ENCODE peak calls at places on chromosomes 7 and 10, in ten cellular contexts. One of them, this sample, is unnamed.

GRCh38 chr7:144035385-144035784 is 13.4 kb upstream of the OR2A5 start:
- DNase-seq in NCI-H187: no peak
- DNase-seq in bronchial epithelial cell: peak; percentile 32
- DNase-seq in occipital lobe: no peak
- DNase-seq in H7: no peak
- DNase-seq in DMS153: no peak
- DNase-seq in CD8-positive, alpha-beta T cell: no peak
- DNase-seq in stromal cell of bone marrow: no peak
- DNase-seq in ovary: no peak
- DNase-seq in AG10803: no peak
- DNase-seq in this sample: no peak

GRCh38 chr7:24477807-24478655 is 95.2 kb upstream of the PALS2 start:
- DNase-seq in stromal cell of bone marrow: peak; percentile 93
- DNase-seq in ovary: no peak
- DNase-seq in bronchial epithelial cell: peak; percentile 71
- DNase-seq in CD8-positive, alpha-beta T cell: no peak
- DNase-seq in DMS153: peak; percentile 76
- DNase-seq in NCI-H187: peak; percentile 21
- DNase-seq in occipital lobe: no peak
- DNase-seq in AG10803: peak; percentile 70
- DNase-seq in H7: peak; percentile 34
- DNase-seq in this sample: no peak

GRCh38 chr7:46452781-46453180 is 531.7 kb upstream of the IGFBP3 start:
- DNase-seq in stromal cell of bone marrow: no peak
- DNase-seq in ovary: no peak
- DNase-seq in DMS153: no peak
- DNase-seq in H7: no peak
- DNase-seq in bronchial epithelial cell: no peak
- DNase-seq in AG10803: peak; percentile 36
- DNase-seq in occipital lobe: no peak
- DNase-seq in CD8-positive, alpha-beta T cell: no peak
- DNase-seq in NCI-H187: no peak
- DNase-seq in this sample: no peak

GRCh38 chr10:127886371-127887051 is 6.2 kb downstream of the CLRN3 start:
- DNase-seq in DMS153: no peak
- DNase-seq in occipital lobe: no peak
- DNase-seq in H7: no peak
- DNase-seq in AG10803: no peak
- DNase-seq in NCI-H187: no peak
- DNase-seq in stromal cell of bone marrow: no peak
- DNase-seq in ovary: no peak
- DNase-seq in CD8-positive, alpha-beta T cell: no peak
- DNase-seq in bronchial epithelial cell: no peak
- DNase-seq in this sample: no peak

GRCh38 chr10:88657901-88658300 is 6.3 kb upstream of the LIPF start:
- DNase-seq in H7: no peak
- DNase-seq in occipital lobe: no peak
- DNase-seq in bronchial epithelial cell: peak; percentile 88
- DNase-seq in CD8-positive, alpha-beta T cell: no peak
- DNase-seq in ovary: no peak
- DNase-seq in DMS153: no peak
- DNase-seq in stromal cell of bone marrow: peak; percentile 49
- DNase-seq in AG10803: peak; percentile 13
- DNase-seq in NCI-H187: no peak
- DNase-seq in this sample: no peak

GRCh38 chr10:71767420-71768035 is 5.8 kb downstream of the VSIR start:
- DNase-seq in NCI-H187: no peak
- DNase-seq in AG10803: peak; percentile 49
- DNase-seq in bronchial epithelial cell: no peak
- DNase-seq in ovary: peak; percentile 88
- DNase-seq in DMS153: no peak
- DNase-seq in CD8-positive, alpha-beta T cell: no peak
- DNase-seq in occipital lobe: no peak
- DNase-seq in stromal cell of bone marrow: no peak
- DNase-seq in H7: no peak
- DNase-seq in this sample: peak; percentile 92

GRCh38 chr10:58044072-58044471 is 223.6 kb downstream of the IPMK start:
- DNase-seq in CD8-positive, alpha-beta T cell: no peak
- DNase-seq in stromal cell of bone marrow: peak; percentile 34
- DNase-seq in occipital lobe: no peak
- DNase-seq in H7: no peak
- DNase-seq in AG10803: peak; percentile 72
- DNase-seq in ovary: no peak
- DNase-seq in bronchial epithelial cell: peak; percentile 83
- DNase-seq in NCI-H187: no peak
- DNase-seq in DMS153: no peak
- DNase-seq in this sample: no peak

GRCh38 chr10:91804126-91804510 is 5.9 kb downstream of the TNKS2 start:
- DNase-seq in ovary: no peak
- DNase-seq in H7: no peak
- DNase-seq in bronchial epithelial cell: no peak
- DNase-seq in stromal cell of bone marrow: no peak
- DNase-seq in AG10803: no peak
- DNase-seq in NCI-H187: no peak
- DNase-seq in occipital lobe: no peak
- DNase-seq in CD8-positive, alpha-beta T cell: no peak
- DNase-seq in DMS153: no peak
- DNase-seq in this sample: no peak

GRCh38 chr7:16189026-16189715 is 232.2 kb downstream of the CRPPA start:
- DNase-seq in AG10803: peak; percentile 79
- DNase-seq in DMS153: no peak
- DNase-seq in NCI-H187: no peak
- DNase-seq in stromal cell of bone marrow: peak; percentile 28
- DNase-seq in occipital lobe: no peak
- DNase-seq in H7: no peak
- DNase-seq in ovary: no peak
- DNase-seq in bronchial epithelial cell: peak; percentile 25
- DNase-seq in CD8-positive, alpha-beta T cell: no peak
- DNase-seq in this sample: no peak

GRCh38 chr7:131011437-131011752 is 277.4 kb upstream of the KLF14 start:
- DNase-seq in ovary: no peak
- DNase-seq in occipital lobe: peak; percentile 23
- DNase-seq in H7: peak; percentile 64
- DNase-seq in stromal cell of bone marrow: no peak
- DNase-seq in NCI-H187: no peak
- DNase-seq in CD8-positive, alpha-beta T cell: no peak
- DNase-seq in AG10803: no peak
- DNase-seq in bronchial epithelial cell: no peak
- DNase-seq in DMS153: no peak
- DNase-seq in this sample: peak; percentile 39

GRCh38 chr7:151038951-151039849 is 9.1 kb upstream of the ASIC3 start:
- DNase-seq in H7: no peak
- DNase-seq in occipital lobe: peak; percentile 39
- DNase-seq in AG10803: peak; percentile 79
- DNase-seq in bronchial epithelial cell: peak; percentile 87
- DNase-seq in NCI-H187: no peak
- DNase-seq in ovary: peak; percentile 77
- DNase-seq in DMS153: no peak
- DNase-seq in CD8-positive, alpha-beta T cell: no peak
- DNase-seq in stromal cell of bone marrow: peak; percentile 94
- DNase-seq in this sample: peak; percentile 87

GRCh38 chr7:22364910-22365309 is 8.0 kb upstream of the RAPGEF5 start:
- DNase-seq in occipital lobe: no peak
- DNase-seq in ovary: no peak
- DNase-seq in DMS153: no peak
- DNase-seq in H7: no peak
- DNase-seq in bronchial epithelial cell: no peak
- DNase-seq in stromal cell of bone marrow: no peak
- DNase-seq in NCI-H187: no peak
- DNase-seq in AG10803: no peak
- DNase-seq in CD8-positive, alpha-beta T cell: no peak
- DNase-seq in this sample: no peak

GRCh38 chr10:61063035-61063434 is 119.0 kb upstream of the RHOBTB1 start:
- DNase-seq in bronchial epithelial cell: no peak
- DNase-seq in NCI-H187: no peak
- DNase-seq in CD8-positive, alpha-beta T cell: no peak
- DNase-seq in ovary: no peak
- DNase-seq in H7: no peak
- DNase-seq in stromal cell of bone marrow: peak; percentile 53
- DNase-seq in occipital lobe: peak; percentile 8
- DNase-seq in AG10803: peak; percentile 62
- DNase-seq in DMS153: no peak
- DNase-seq in this sample: no peak

GRCh38 chr7:26515462-26515861 is 223.8 kb downstream of the SNX10 start:
- DNase-seq in ovary: no peak
- DNase-seq in NCI-H187: peak; percentile 35
- DNase-seq in bronchial epithelial cell: no peak
- DNase-seq in occipital lobe: no peak
- DNase-seq in stromal cell of bone marrow: no peak
- DNase-seq in DMS153: peak; percentile 96
- DNase-seq in H7: no peak
- DNase-seq in AG10803: no peak
- DNase-seq in CD8-positive, alpha-beta T cell: no peak
- DNase-seq in this sample: no peak

GRCh38 chr10:17643339-17643754 is 604 bp upstream of the STAM start:
- DNase-seq in ovary: no peak
- DNase-seq in H7: peak; percentile 66
- DNase-seq in occipital lobe: peak; percentile 66
- DNase-seq in NCI-H187: peak; percentile 47
- DNase-seq in stromal cell of bone marrow: peak; percentile 55
- DNase-seq in CD8-positive, alpha-beta T cell: no peak
- DNase-seq in DMS153: no peak
- DNase-seq in AG10803: peak; percentile 82
- DNase-seq in bronchial epithelial cell: peak; percentile 90
- DNase-seq in this sample: peak; percentile 86

GRCh38 chr7:43735802-43736603 is 6.7 kb upstream of the COA1 start:
- DNase-seq in AG10803: no peak
- DNase-seq in H7: no peak
- DNase-seq in DMS153: no peak
- DNase-seq in NCI-H187: no peak
- DNase-seq in bronchial epithelial cell: peak; percentile 53
- DNase-seq in CD8-positive, alpha-beta T cell: no peak
- DNase-seq in stromal cell of bone marrow: no peak
- DNase-seq in occipital lobe: no peak
- DNase-seq in ovary: no peak
- DNase-seq in this sample: no peak

GRCh38 chr7:17680026-17680425 is 260.3 kb downstream of the SNX13 start:
- DNase-seq in occipital lobe: peak; percentile 7
- DNase-seq in AG10803: peak; percentile 97
- DNase-seq in ovary: no peak
- DNase-seq in bronchial epithelial cell: peak; percentile 96
- DNase-seq in stromal cell of bone marrow: peak; percentile 74
- DNase-seq in CD8-positive, alpha-beta T cell: no peak
- DNase-seq in H7: no peak
- DNase-seq in NCI-H187: no peak
- DNase-seq in DMS153: no peak
- DNase-seq in this sample: no peak

GRCh38 chr7:25949672-25950487 is 202.1 kb upstream of the NFE2L3 start:
- DNase-seq in CD8-positive, alpha-beta T cell: no peak
- DNase-seq in bronchial epithelial cell: no peak
- DNase-seq in ovary: peak; percentile 34
- DNase-seq in occipital lobe: no peak
- DNase-seq in DMS153: no peak
- DNase-seq in NCI-H187: no peak
- DNase-seq in AG10803: no peak
- DNase-seq in H7: peak; percentile 53
- DNase-seq in stromal cell of bone marrow: no peak
- DNase-seq in this sample: peak; percentile 68

GRCh38 chr10:131928248-131929095 is 27.7 kb downstream of the PPP2R2D start:
- DNase-seq in NCI-H187: no peak
- DNase-seq in occipital lobe: no peak
- DNase-seq in H7: no peak
- DNase-seq in stromal cell of bone marrow: no peak
- DNase-seq in AG10803: no peak
- DNase-seq in bronchial epithelial cell: no peak
- DNase-seq in ovary: no peak
- DNase-seq in DMS153: no peak
- DNase-seq in CD8-positive, alpha-beta T cell: no peak
- DNase-seq in this sample: no peak

GRCh38 chr7:28269700-28270361 is 89.2 kb upstream of the JAZF1 start:
- DNase-seq in H7: no peak
- DNase-seq in bronchial epithelial cell: no peak
- DNase-seq in CD8-positive, alpha-beta T cell: no peak
- DNase-seq in DMS153: no peak
- DNase-seq in stromal cell of bone marrow: no peak
- DNase-seq in AG10803: no peak
- DNase-seq in ovary: no peak
- DNase-seq in occipital lobe: no peak
- DNase-seq in NCI-H187: no peak
- DNase-seq in this sample: no peak

GRCh38 chr7:44147026-44147881 is 6.1 kb upstream of the MYL7 start:
- DNase-seq in H7: peak; percentile 74
- DNase-seq in ovary: peak; percentile 59
- DNase-seq in AG10803: no peak
- DNase-seq in CD8-positive, alpha-beta T cell: no peak
- DNase-seq in stromal cell of bone marrow: no peak
- DNase-seq in bronchial epithelial cell: no peak
- DNase-seq in DMS153: no peak
- DNase-seq in NCI-H187: no peak
- DNase-seq in occipital lobe: no peak
- DNase-seq in this sample: peak; percentile 79

GRCh38 chr7:101565601-101566209 is 63.4 kb downstream of the MYL10 start:
- DNase-seq in occipital lobe: no peak
- DNase-seq in stromal cell of bone marrow: no peak
- DNase-seq in bronchial epithelial cell: no peak
- DNase-seq in NCI-H187: no peak
- DNase-seq in DMS153: no peak
- DNase-seq in H7: peak; percentile 8
- DNase-seq in CD8-positive, alpha-beta T cell: no peak
- DNase-seq in ovary: no peak
- DNase-seq in AG10803: no peak
- DNase-seq in this sample: no peak

GRCh38 chr10:124589491-124590006 is 127.9 kb downstream of the LHPP start:
- DNase-seq in DMS153: no peak
- DNase-seq in AG10803: peak; percentile 12
- DNase-seq in NCI-H187: no peak
- DNase-seq in H7: peak; percentile 65
- DNase-seq in occipital lobe: no peak
- DNase-seq in CD8-positive, alpha-beta T cell: no peak
- DNase-seq in stromal cell of bone marrow: no peak
- DNase-seq in bronchial epithelial cell: peak; percentile 35
- DNase-seq in ovary: peak; percentile 85
- DNase-seq in this sample: peak; percentile 44

GRCh38 chr10:71260622-71261325 is 48.4 kb downstream of the UNC5B start:
- DNase-seq in stromal cell of bone marrow: peak; percentile 69
- DNase-seq in H7: peak; percentile 81
- DNase-seq in ovary: peak; percentile 86
- DNase-seq in AG10803: peak; percentile 84
- DNase-seq in bronchial epithelial cell: peak; percentile 81
- DNase-seq in DMS153: no peak
- DNase-seq in CD8-positive, alpha-beta T cell: no peak
- DNase-seq in occipital lobe: peak; percentile 76
- DNase-seq in NCI-H187: no peak
- DNase-seq in this sample: peak; percentile 73

GRCh38 chr7:86889501-86889900 is 170.0 kb downstream of the ELAPOR2 start:
- DNase-seq in H7: no peak
- DNase-seq in bronchial epithelial cell: no peak
- DNase-seq in ovary: no peak
- DNase-seq in CD8-positive, alpha-beta T cell: no peak
- DNase-seq in occipital lobe: no peak
- DNase-seq in DMS153: no peak
- DNase-seq in stromal cell of bone marrow: no peak
- DNase-seq in NCI-H187: no peak
- DNase-seq in AG10803: no peak
- DNase-seq in this sample: no peak

GRCh38 chr7:150450491-150450992 is at the start of gene GIMAP8:
- DNase-seq in ovary: no peak
- DNase-seq in AG10803: no peak
- DNase-seq in stromal cell of bone marrow: no peak
- DNase-seq in H7: peak; percentile 46
- DNase-seq in DMS153: no peak
- DNase-seq in CD8-positive, alpha-beta T cell: peak; percentile 61
- DNase-seq in occipital lobe: no peak
- DNase-seq in NCI-H187: no peak
- DNase-seq in bronchial epithelial cell: no peak
- DNase-seq in this sample: peak; percentile 89

GRCh38 chr7:74097937-74098614 is 14.5 kb downstream of the LIMK1 start:
- DNase-seq in ovary: no peak
- DNase-seq in bronchial epithelial cell: peak; percentile 90
- DNase-seq in H7: peak; percentile 25
- DNase-seq in CD8-positive, alpha-beta T cell: no peak
- DNase-seq in stromal cell of bone marrow: peak; percentile 94
- DNase-seq in NCI-H187: no peak
- DNase-seq in AG10803: peak; percentile 96
- DNase-seq in occipital lobe: no peak
- DNase-seq in DMS153: no peak
- DNase-seq in this sample: no peak

GRCh38 chr7:141654551-141654950 is 47.4 kb downstream of the DENND11 start:
- DNase-seq in DMS153: peak; percentile 68
- DNase-seq in CD8-positive, alpha-beta T cell: peak; percentile 44
- DNase-seq in H7: peak; percentile 80
- DNase-seq in NCI-H187: no peak
- DNase-seq in ovary: no peak
- DNase-seq in stromal cell of bone marrow: no peak
- DNase-seq in bronchial epithelial cell: peak; percentile 68
- DNase-seq in AG10803: peak; percentile 63
- DNase-seq in occipital lobe: peak; percentile 71
- DNase-seq in this sample: no peak